ENCODE peak calls at places on chromosomes 16 and 17, in nine cellular contexts. J is pancreas; I is fibroblast of lung; L is AG09309; F is epithelial cell of esophagus; T is ovary; G is Jurkat, Clone E6-1; C is colonic mucosa; Q is breast epithelium. O is an unnamed sample.

GRCh38 chr16:68216240-68216639 is 19.7 kb downstream of the ESRP2 start:
- DNase-seq in J (no peak), I (no peak), L (no peak), F (no peak), T (no peak), G (no peak), C (no peak), Q (no peak), O (no peak)

GRCh38 chr16:49183911-49184310 is 97.7 kb downstream of the CBLN1 start:
- DNase-seq in J (no peak), I (no peak), L (no peak), F (peak; percentile 54), T (no peak), G (peak; percentile 3), C (peak; percentile 75), Q (no peak), O (no peak)

GRCh38 chr17:4920351-4921048 is 11.6 kb upstream of the GP1BA start:
- DNase-seq in J (no peak), I (peak; percentile 50), L (no peak), F (peak; percentile 84), T (no peak), G (no peak), C (no peak), Q (no peak), O (peak; percentile 29)

GRCh38 chr16:4288148-4288921 is 15.5 kb upstream of the TFAP4 start:
- DNase-seq in J (peak; percentile 95), I (peak; percentile 53), L (no peak), F (peak; percentile 91), T (peak; percentile 80), G (peak; percentile 36), C (peak; percentile 86), Q (peak; percentile 57), O (peak; percentile 77)

GRCh38 chr16:65116818-65117430 is 4.9 kb downstream of the CDH11 start:
- DNase-seq in J (no peak), I (no peak), L (no peak), F (peak; percentile 16), T (no peak), G (no peak), C (no peak), Q (no peak), O (no peak)

GRCh38 chr17:64781810-64782555 is 119.9 kb upstream of the SMURF2 start:
- DNase-seq in J (no peak), I (no peak), L (no peak), F (no peak), T (no peak), G (no peak), C (peak; percentile 22), Q (no peak), O (peak; percentile 59)

GRCh38 chr17:69525920-69526841 is 111.7 kb downstream of the MAP2K6 start:
- DNase-seq in J (no peak), I (peak; percentile 79), L (no peak), F (peak; percentile 72), T (peak; percentile 46), G (peak; percentile 40), C (peak; percentile 45), Q (no peak), O (peak; percentile 49)

GRCh38 chr16:82859638-82860037 is 232.9 kb downstream of the CDH13 start:
- DNase-seq in J (no peak), I (no peak), L (no peak), F (no peak), T (no peak), G (no peak), C (no peak), Q (no peak), O (no peak)

GRCh38 chr17:29048440-29049360 is 5.8 kb downstream of the PIPOX start:
- DNase-seq in J (no peak), I (no peak), L (no peak), F (no peak), T (no peak), G (peak; percentile 84), C (no peak), Q (no peak), O (no peak)

GRCh38 chr17:63512896-63513644 is 10.1 kb upstream of the KCNH6 start:
- DNase-seq in J (no peak), I (no peak), L (no peak), F (no peak), T (no peak), G (no peak), C (no peak), Q (no peak), O (no peak)

GRCh38 chr17:81967533-81968395 is 6.8 kb upstream of the NOTUM start:
- DNase-seq in J (peak; percentile 80), I (peak; percentile 83), L (no peak), F (peak; percentile 32), T (peak; percentile 61), G (peak; percentile 91), C (peak; percentile 83), Q (peak; percentile 71), O (peak; percentile 80)

GRCh38 chr17:33038740-33039139 is 47.1 kb downstream of the SPACA3 start:
- DNase-seq in J (peak; percentile 69), I (peak; percentile 33), L (no peak), F (peak; percentile 60), T (no peak), G (peak; percentile 12), C (peak; percentile 52), Q (no peak), O (no peak)

GRCh38 chr16:11076259-11077018 is 132.1 kb downstream of the CLEC16A start:
- DNase-seq in J (peak; percentile 30), I (no peak), L (no peak), F (no peak), T (no peak), G (no peak), C (no peak), Q (no peak), O (no peak)

GRCh38 chr16:8572919-8573724 is 17.2 kb downstream of the TMEM114 start:
- DNase-seq in J (no peak), I (peak; percentile 51), L (no peak), F (peak; percentile 61), T (no peak), G (peak; percentile 41), C (no peak), Q (no peak), O (no peak)

GRCh38 chr17:72660274-72661092 is 432.0 kb downstream of the SLC39A11 start:
- DNase-seq in J (no peak), I (no peak), L (no peak), F (no peak), T (no peak), G (no peak), C (no peak), Q (no peak), O (no peak)

GRCh38 chr16:51666821-51667220 is 515.8 kb upstream of the SALL1 start:
- DNase-seq in J (no peak), I (no peak), L (no peak), F (no peak), T (no peak), G (no peak), C (no peak), Q (no peak), O (no peak)

GRCh38 chr17:75900691-75901533 is 3.8 kb downstream of the MRPL38 start:
- DNase-seq in J (no peak), I (no peak), L (no peak), F (no peak), T (no peak), G (no peak), C (no peak), Q (no peak), O (no peak)

GRCh38 chr17:75899767-75900468 is 3.2 kb upstream of the TRIM65 start:
- DNase-seq in J (no peak), I (no peak), L (no peak), F (no peak), T (no peak), G (no peak), C (no peak), Q (no peak), O (no peak)

GRCh38 chr17:75899353-75899752 is 2.6 kb upstream of the TRIM65 start:
- DNase-seq in J (no peak), I (no peak), L (no peak), F (no peak), T (no peak), G (no peak), C (no peak), Q (no peak), O (no peak)

GRCh38 chr17:75902406-75902805 is 2.3 kb downstream of the MRPL38 start:
- DNase-seq in J (no peak), I (no peak), L (no peak), F (no peak), T (no peak), G (no peak), C (no peak), Q (no peak), O (no peak)

GRCh38 chr17:75901727-75902126 is 3.0 kb downstream of the MRPL38 start:
- DNase-seq in J (no peak), I (no peak), L (no peak), F (no peak), T (no peak), G (no peak), C (no peak), Q (no peak), O (no peak)
- H3K4me3 ChIP-seq in J (no peak overlapping the region), I (no peak overlapping the region), L (no peak overlapping the region), F (no peak overlapping the region), T (no peak overlapping the region), G (no peak overlapping the region), C (no peak overlapping the region), Q (no peak overlapping the region), O (no peak overlapping the region)

GRCh38 chr16:2028620-2029220 is 2.0 kb downstream of the NHERF2 start:
- DNase-seq in J (no peak), I (no peak), L (no peak), F (no peak), T (no peak), G (no peak), C (no peak), Q (no peak), O (no peak)
- H3K4me3 ChIP-seq in J (no peak overlapping the region), I (no peak overlapping the region), L (no peak overlapping the region), F (no peak overlapping the region), T (no peak overlapping the region), G (no peak overlapping the region), C (peak overlapping the region; percentile 66), Q (peak overlapping the region; percentile 93), O (no peak overlapping the region)

DNA sequence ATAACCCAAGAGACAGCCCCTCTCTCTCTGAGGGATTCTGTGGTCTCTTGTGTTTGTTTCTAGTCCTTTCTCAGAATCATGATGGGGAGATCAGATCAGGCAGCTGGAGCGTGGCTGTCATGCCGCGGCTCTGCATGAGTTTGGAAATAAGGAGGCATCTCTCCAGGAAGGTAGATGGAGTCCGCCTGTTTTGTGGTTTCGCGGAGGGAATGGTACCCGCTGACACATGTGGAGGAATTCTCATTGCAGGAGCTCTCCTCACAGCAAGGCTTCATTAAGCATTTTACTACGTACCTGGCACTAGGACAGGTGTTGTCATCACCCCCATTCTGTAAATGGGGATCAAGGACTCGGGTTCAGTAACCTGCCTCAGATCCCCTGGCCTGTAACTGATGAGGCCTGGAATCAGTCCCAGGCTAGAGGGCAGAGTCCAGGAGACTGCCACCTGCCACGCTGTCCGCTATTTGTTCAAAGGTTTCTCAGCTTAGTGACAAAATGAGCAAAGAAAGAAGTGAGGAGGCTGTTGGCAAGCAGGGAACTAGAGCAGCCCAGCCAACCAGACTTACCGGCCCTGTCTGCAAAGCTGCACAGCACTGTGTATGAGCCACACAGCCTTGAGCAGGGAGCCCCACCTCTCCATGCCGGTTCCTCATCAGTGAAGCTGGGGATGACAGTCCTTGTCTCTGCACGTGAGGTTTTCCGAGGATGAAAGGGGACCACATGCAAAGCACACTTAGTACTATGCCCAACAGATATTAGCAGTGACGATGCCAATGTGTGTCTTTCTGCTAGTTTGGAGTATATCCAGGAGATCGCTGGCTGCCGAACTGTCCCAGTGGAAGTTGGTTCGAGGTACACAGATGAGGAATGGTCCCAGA is 11.0 kb downstream of the KDM8 start:
- DNase-seq in J (no peak), I (no peak), L (no peak), F (no peak), T (no peak), G (no peak), C (peak; percentile 73), Q (no peak), O (no peak)
- H3K4me3 ChIP-seq in J (no peak overlapping the region), I (no peak overlapping the region), L (no peak overlapping the region), F (no peak overlapping the region), T (no peak overlapping the region), G (no peak overlapping the region), C (no peak overlapping the region), Q (no peak overlapping the region), O (no peak overlapping the region)

GRCh38 chr16:13919330-13919682 is 648 bp upstream of the ERCC4 start:
- DNase-seq in J (no peak), I (peak; percentile 70), L (no peak), F (peak; percentile 52), T (no peak), G (peak; percentile 36), C (peak; percentile 23), Q (no peak), O (no peak)
- H3K4me3 ChIP-seq in J (peak overlapping the region; percentile 82), I (no peak overlapping the region), L (no peak overlapping the region), F (peak overlapping the region; percentile 9), T (peak overlapping the region; percentile 8), G (peak overlapping the region; percentile 48), C (no peak overlapping the region), Q (peak overlapping the region; percentile 96), O (peak overlapping the region; percentile 64)

O was measured in mucosa of descending colon.